ENCODE peak calls at places on chromosomes 3 and 15, in six cellular contexts. M, T, P, V, B and X are unnamed samples.
A peak's percentile ranks its signal among the peaks of the same experiment; 100 is the strongest.

GRCh38 chr3:193029800-193030199 is 112.1 kb upstream of the MB21D2 start:
- DNase-seq in B (no peak), P (no peak), V (no peak), T (no peak), M (no peak), X (no peak)

GRCh38 chr15:93029613-93030429 is 59.2 kb downstream of the RGMA start:
- DNase-seq in T (peak; percentile 19), B (peak; percentile 55), P (peak; percentile 64), V (peak; percentile 47), M (no peak), X (no peak)

GRCh38 chr3:3991598-3991997 is 192.4 kb downstream of the LRRN1 start:
- DNase-seq in T (no peak), V (no peak), P (no peak), M (no peak), B (no peak), X (no peak)

GRCh38 chr3:176352716-176353334 is 844.5 kb downstream of the TBL1XR1 start:
- DNase-seq in M (no peak), B (peak; percentile 0), V (peak; percentile 47), P (peak; percentile 10), T (no peak), X (no peak)

GRCh38 chr15:95121191-95121590 is 889.8 kb downstream of the MCTP2 start:
- DNase-seq in P (no peak), M (no peak), B (no peak), V (no peak), T (no peak), X (no peak)

GRCh38 chr3:141858312-141858711 is 18.1 kb upstream of the ATP1B3 start:
- DNase-seq in P (no peak), B (no peak), V (no peak), T (no peak), M (no peak), X (no peak)

GRCh38 chr15:89998141-89998661 is 2.9 kb upstream of the ZNF710 start:
- DNase-seq in B (no peak), P (peak; percentile 86), V (peak; percentile 59), T (no peak), M (no peak), X (no peak)

GRCh38 chr3:81545572-81545971 is 215.9 kb downstream of the GBE1 start:
- DNase-seq in T (no peak), V (peak; percentile 62), B (peak; percentile 29), M (no peak), P (peak; percentile 52), X (no peak)

GRCh38 chr3:74711913-74712512 is 97.6 kb upstream of the CNTN3 start:
- DNase-seq in B (no peak), T (peak; percentile 20), V (no peak), P (no peak), M (no peak), X (no peak)

GRCh38 chr3:191795196-191795595 is 334.2 kb downstream of the PYDC2 start:
- DNase-seq in V (no peak), B (no peak), M (no peak), P (no peak), T (no peak), X (no peak)

GRCh38 chr15:57948554-57949289 is 116.8 kb downstream of the ALDH1A2 start:
- DNase-seq in T (no peak), P (no peak), B (no peak), V (no peak), M (no peak), X (no peak)

GRCh38 chr3:151792411-151792810 is 21.5 kb upstream of the AADAC start:
- DNase-seq in M (no peak), V (no peak), T (no peak), B (peak; percentile 57), P (no peak), X (no peak)

GRCh38 chr3:179189764-179190163 is 41.6 kb downstream of the PIK3CA start:
- DNase-seq in B (peak; percentile 86), V (peak; percentile 90), P (peak; percentile 88), M (no peak), T (no peak), X (no peak)

GRCh38 chr3:42769477-42770131 is 3.4 kb downstream of the CCDC13 start:
- DNase-seq in V (no peak), B (no peak), M (no peak), T (no peak), P (no peak), X (no peak)

GRCh38 chr3:48945856-48946549 is 27.4 kb downstream of the ARIH2 start:
- DNase-seq in T (no peak), V (no peak), M (no peak), B (no peak), P (no peak), X (no peak)

GRCh38 chr3:48952510-48953118 is 34.0 kb downstream of the ARIH2 start:
- DNase-seq in T (peak; percentile 24), M (peak; percentile 50), V (no peak), B (peak; percentile 40), P (peak; percentile 18), X (peak; percentile 45)

GRCh38 chr3:48945432-48945831 is 26.8 kb downstream of the ARIH2 start:
- DNase-seq in M (no peak), P (no peak), V (no peak), T (no peak), B (no peak), X (no peak)

GRCh38 chr3:48949376-48949717 is 30.7 kb downstream of the ARIH2 start:
- DNase-seq in M (no peak), B (no peak), V (no peak), P (no peak), T (no peak), X (no peak)

GRCh38 chr3:48950051-48950450 is 31.4 kb downstream of the ARIH2 start:
- DNase-seq in V (no peak), T (no peak), B (no peak), M (no peak), P (no peak), X (no peak)
- TF ChIP-seq CTCF in V (no peak), T (no peak), B (no peak), M (no peak), P (no peak), X (no peak)

GRCh38 chr3:197466586-197467399 is 89.0 kb downstream of the BDH1 start:
- DNase-seq in V (peak; percentile 71), M (no peak), P (peak; percentile 89), B (peak; percentile 57), T (peak; percentile 59), X (no peak)
- H3K4me3 ChIP-seq in V (peak overlapping the region; percentile 17), M (no peak overlapping the region), P (peak overlapping the region; percentile 15), B (no peak overlapping the region), T (no peak overlapping the region), X (no peak overlapping the region)

DNA sequence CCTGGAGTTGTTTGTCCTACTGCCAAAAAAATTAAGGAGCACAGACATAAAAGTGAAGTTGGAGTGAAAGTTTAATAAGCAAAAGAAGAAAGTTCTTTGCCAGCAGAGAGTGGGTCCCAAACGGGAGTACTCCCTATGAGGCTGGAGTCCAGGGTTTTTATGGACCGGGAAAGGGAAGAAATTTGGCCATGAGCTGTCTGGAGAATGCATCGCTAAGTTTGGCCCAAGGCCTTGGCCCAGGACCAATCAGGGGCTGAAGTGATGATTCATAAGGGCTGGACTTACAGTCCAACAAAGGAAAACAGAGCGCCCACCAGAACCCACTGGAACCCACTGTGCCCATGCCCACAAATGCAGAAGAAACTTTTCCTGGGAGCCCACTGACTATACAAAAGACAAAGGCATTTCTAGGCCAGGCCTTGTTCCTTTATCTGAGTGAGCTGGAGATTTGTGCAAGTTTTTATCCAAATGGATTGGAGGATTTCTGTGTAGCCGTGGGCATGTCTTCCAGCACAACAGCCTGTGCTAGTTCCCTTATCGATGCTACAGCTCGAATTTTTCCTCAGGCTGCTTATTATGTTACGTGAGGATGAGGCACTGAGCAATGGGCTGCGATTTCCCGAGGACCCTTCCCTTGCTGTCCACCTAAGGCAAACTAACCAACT is 1561.7 kb downstream of the OTOL1 start:
- DNase-seq in B (peak; percentile 54), V (peak; percentile 13), T (no peak), M (no peak), P (no peak), X (no peak)
- TF ChIP-seq CTCF in B (no peak), V (no peak), T (no peak), M (no peak), P (no peak), X (no peak)

GRCh38 chr3:180679178-180680096 is at the start of gene CCDC39:
- DNase-seq in B (peak; percentile 65), V (peak; percentile 57), P (peak; percentile 81), T (peak; percentile 85), M (peak; percentile 93), X (peak; percentile 86)
- H3K4me3 ChIP-seq in B (peak within 1 kb of the TSS; percentile 57), V (peak within 1 kb of the TSS; percentile 65), P (peak within 1 kb of the TSS; percentile 61), T (peak within 1 kb of the TSS; percentile 82), M (peak within 1 kb of the TSS; percentile 93), X (peak within 1 kb of the TSS; percentile 79)

GRCh38 chr3:143348486-143349327 is 229.1 kb downstream of the CHST2 start:
- DNase-seq in M (peak; percentile 13), P (no peak), V (no peak), T (no peak), B (no peak), X (peak; percentile 53)
- TF ChIP-seq CTCF in M (peak; percentile 23), P (no peak), V (no peak), T (no peak), B (peak; percentile 17), X (peak; percentile 23)

GRCh38 chr3:9422712-9423424 is 25.5 kb downstream of the SETD5 start:
- DNase-seq in B (peak; percentile 98), V (peak; percentile 98), T (peak; percentile 94), M (peak; percentile 59), P (peak; percentile 98), X (peak; percentile 36)
- H3K4me3 ChIP-seq in B (no peak overlapping the region), V (peak overlapping the region; percentile 36), T (no peak overlapping the region), M (no peak overlapping the region), P (peak overlapping the region; percentile 10), X (no peak overlapping the region)